ENCODE peak calls at places on chromosomes 2 and 18, in six cellular contexts. F, S, G, C, X and Y are unnamed samples.

GRCh38 chr2:119142822-119143221 is 15.7 kb downstream of the C1QL2 start:
- DNase-seq in S (no peak), G (no peak), C (no peak), F (no peak), X (no peak), Y (no peak)

GRCh38 chr2:195533771-195534642 is 123.0 kb upstream of the SLC39A10 start:
- DNase-seq in C (no peak), S (peak; percentile 79), G (no peak), X (no peak), F (peak; percentile 94), Y (no peak)

GRCh38 chr2:17429130-17429529 is 89.1 kb downstream of the RAD51AP2 start:
- DNase-seq in C (peak; percentile 27), X (no peak), F (peak; percentile 3), G (no peak), S (no peak), Y (no peak)

GRCh38 chr2:152369176-152369860 is 34.3 kb downstream of the FMNL2 start:
- DNase-seq in X (no peak), G (no peak), C (peak; percentile 92), F (peak; percentile 91), S (peak; percentile 96), Y (no peak)

GRCh38 chr2:224196789-224197188 is 157.7 kb upstream of the SERPINE2 start:
- DNase-seq in S (peak; percentile 29), F (no peak), G (no peak), X (no peak), C (no peak), Y (no peak)

GRCh38 chr2:172259835-172260234 is 157.1 kb upstream of the DLX2 start:
- DNase-seq in F (no peak), X (no peak), S (no peak), C (no peak), G (no peak), Y (no peak)

GRCh38 chr2:43001787-43002468 is 209.5 kb upstream of the HAAO start:
- DNase-seq in G (no peak), S (no peak), C (no peak), F (no peak), X (no peak), Y (no peak)

GRCh38 chr2:107025869-107026380 is 140.0 kb upstream of the ST6GAL2 start:
- DNase-seq in F (peak; percentile 23), S (peak; percentile 83), C (no peak), G (no peak), X (no peak), Y (no peak)

GRCh38 chr2:168758970-168759820 is 43.2 kb upstream of the NOSTRIN start:
- DNase-seq in C (peak; percentile 76), F (peak; percentile 59), G (peak; percentile 9), X (no peak), S (peak; percentile 65), Y (no peak)

GRCh38 chr2:209525834-209526281 is 102.0 kb downstream of the MAP2 start:
- DNase-seq in C (no peak), X (no peak), S (peak; percentile 73), F (peak; percentile 94), G (no peak), Y (no peak)

GRCh38 chr2:132550285-132550684 is 119.7 kb downstream of the LYPD1 start:
- DNase-seq in G (no peak), C (no peak), F (no peak), X (peak; percentile 35), S (peak; percentile 29), Y (no peak)

GRCh38 chr2:45177870-45178269 is 168.6 kb upstream of the SIX2 start:
- DNase-seq in C (no peak), G (no peak), X (no peak), S (no peak), F (peak; percentile 95), Y (no peak)

GRCh38 chr2:237603718-237604362 is 13.3 kb upstream of the RAB17 start:
- DNase-seq in F (peak; percentile 80), C (no peak), G (no peak), S (peak; percentile 75), X (no peak), Y (no peak)
- H2BK5ac ChIP-seq in F (peak overlapping the region; percentile 51), C (no peak overlapping the region), G (no peak overlapping the region), S (no peak overlapping the region), X (peak overlapping the region; percentile 3), Y (no peak overlapping the region)

DNA sequence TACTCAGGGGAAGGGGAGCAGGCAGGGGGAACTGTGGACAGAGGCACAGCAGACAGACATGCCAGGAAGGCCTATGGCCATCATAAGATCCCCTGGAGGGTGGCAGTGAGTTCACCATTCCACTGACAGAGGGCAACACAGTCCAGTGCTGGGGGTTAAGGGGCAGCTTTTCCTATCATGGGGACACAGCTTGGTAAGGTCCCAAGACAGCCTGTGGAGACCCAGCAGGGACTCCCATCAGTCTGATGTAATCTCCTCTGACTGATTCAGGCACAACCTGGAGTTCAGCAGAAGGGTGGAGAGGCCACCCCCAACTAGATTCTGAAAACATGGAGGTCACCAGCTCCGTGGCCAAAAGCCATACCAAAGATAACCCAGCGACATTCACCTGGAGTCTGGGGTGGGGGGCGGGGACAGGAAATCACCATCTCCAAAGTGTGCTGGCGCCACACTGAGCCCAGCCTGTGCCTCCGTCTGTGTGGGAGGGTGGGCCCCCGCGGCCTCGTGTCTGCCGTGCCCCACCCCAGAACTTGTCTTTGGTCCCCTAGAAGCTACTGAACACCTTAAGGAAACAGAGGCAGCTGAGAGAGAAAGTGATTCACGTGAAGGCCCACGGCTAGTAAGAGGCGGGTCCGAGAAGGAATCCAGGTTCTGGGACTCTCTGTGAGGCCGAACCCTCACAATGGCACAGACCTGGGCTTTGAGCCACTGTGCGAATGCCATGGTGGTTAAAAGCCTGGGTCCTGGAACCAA is 28.6 kb downstream of the DNMT3A start:
- DNase-seq in F (no peak), G (no peak), X (no peak), C (no peak), S (no peak), Y (no peak)
- H3K14ac ChIP-seq in F (no peak overlapping the region), G (no peak overlapping the region), X (no peak overlapping the region), C (no peak overlapping the region), S (no peak overlapping the region), Y (no peak overlapping the region)

DNA sequence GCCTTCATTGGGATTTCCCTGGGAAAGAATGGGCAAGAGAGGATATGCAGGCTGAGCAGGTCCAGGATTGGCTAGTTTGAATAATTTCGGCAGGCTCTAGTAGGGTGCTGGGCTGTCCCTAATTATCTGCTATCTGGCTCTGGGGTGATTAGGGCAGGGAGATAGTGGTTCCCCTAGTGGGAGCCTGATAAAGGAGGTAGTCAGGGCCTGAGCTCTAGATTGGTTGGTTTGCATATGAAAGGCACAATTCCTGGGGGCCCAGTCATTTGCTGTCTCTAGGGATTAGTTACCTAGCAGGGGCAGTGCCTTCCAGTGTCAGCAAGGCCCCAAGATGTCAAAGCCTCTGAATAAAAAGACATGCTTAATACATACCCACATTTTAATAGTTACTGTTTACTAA is 690.1 kb upstream of the KLHL29 start:
- DNase-seq in C (no peak), X (peak; percentile 53), F (no peak), S (no peak), G (peak; percentile 71), Y (peak; percentile 75)
- H2BK5ac ChIP-seq in C (no peak overlapping the region), X (no peak overlapping the region), F (no peak overlapping the region), S (no peak overlapping the region), G (no peak overlapping the region), Y (no peak overlapping the region)

GRCh38 chr18:46297124-46297523 is 192.9 kb downstream of the HAUS1 start:
- DNase-seq in X (no peak), C (no peak), F (no peak), S (no peak), G (no peak), Y (no peak)
- H3K14ac ChIP-seq in X (no peak overlapping the region), C (no peak overlapping the region), F (no peak overlapping the region), S (no peak overlapping the region), G (no peak overlapping the region), Y (no peak overlapping the region)

GRCh38 chr2:85537600-85538506 is 1.1 kb upstream of the MAT2A start:
- DNase-seq in S (peak; percentile 68), F (no peak), G (peak; percentile 51), X (peak; percentile 69), C (peak; percentile 21), Y (peak; percentile 65)
- H2BK5ac ChIP-seq in S (peak overlapping the region; percentile 57), F (peak overlapping the region; percentile 94), G (peak overlapping the region; percentile 99), X (peak overlapping the region; percentile 100), C (peak overlapping the region; percentile 95), Y (peak overlapping the region; percentile 46)

GRCh38 chr2:86015699-86016098 is 90.0 kb downstream of the POLR1A start:
- DNase-seq in F (no peak), S (no peak), C (no peak), X (no peak), G (no peak), Y (no peak)

GRCh38 chr2:86019121-86019520 is 86.6 kb downstream of the POLR1A start:
- DNase-seq in C (no peak), S (no peak), G (no peak), X (no peak), F (no peak), Y (no peak)

GRCh38 chr2:86020984-86021383 is 84.7 kb downstream of the POLR1A start:
- DNase-seq in G (no peak), F (peak; percentile 70), C (no peak), S (no peak), X (no peak), Y (no peak)

GRCh38 chr2:86016581-86016980 is 89.1 kb downstream of the POLR1A start:
- DNase-seq in S (no peak), F (no peak), G (no peak), X (no peak), C (no peak), Y (no peak)

DNA sequence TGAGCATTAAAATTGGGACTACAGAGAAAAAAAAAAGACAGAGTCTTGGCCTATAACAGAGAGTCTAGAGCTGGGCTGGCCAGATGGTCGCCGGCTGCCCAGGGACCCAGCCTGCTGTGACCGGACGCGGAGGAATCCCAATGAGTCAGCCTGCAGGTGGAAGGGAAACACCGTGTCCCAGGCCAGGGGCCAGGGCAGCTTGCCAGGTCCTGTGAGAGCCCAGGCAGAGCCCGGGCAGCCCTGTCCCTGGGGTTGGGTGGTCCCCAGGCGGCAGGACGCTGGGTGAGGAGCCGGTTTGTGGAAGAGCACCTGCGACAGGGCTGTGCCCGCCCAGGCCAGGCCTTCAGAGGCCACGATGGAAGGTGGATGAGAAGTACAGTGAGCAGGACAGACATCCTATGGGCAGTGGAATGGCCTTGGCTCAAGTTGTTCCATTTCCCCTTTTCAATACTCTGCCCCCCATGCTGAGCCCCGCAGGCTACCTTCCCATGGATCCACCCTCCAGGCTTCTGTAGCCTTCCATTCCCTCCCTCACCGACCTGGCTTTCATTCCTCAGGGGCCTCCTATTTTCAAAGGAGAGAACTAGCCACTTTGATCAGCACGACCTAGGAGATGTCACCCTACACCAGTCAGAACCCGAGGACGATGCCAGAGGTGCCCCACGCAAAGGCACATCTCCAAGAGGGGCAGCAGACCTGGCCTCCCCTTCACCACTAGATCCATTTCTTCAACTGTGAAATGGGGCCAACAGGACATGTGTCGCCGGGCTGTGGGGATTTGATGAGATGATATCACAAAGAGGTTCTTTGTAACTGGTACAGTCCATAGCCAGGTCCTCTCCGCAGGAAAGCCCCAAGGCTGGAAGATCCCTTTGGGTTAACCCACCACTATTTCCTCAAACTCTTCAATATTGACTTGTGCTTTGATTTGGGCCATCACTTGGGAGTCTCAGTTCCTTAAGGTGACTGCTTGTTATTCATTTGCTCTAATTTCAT is 87.5 kb downstream of the POLR1A start:
- DNase-seq in C (peak; percentile 62), S (no peak), F (peak; percentile 47), X (no peak), G (no peak), Y (no peak)
- H3K14ac ChIP-seq in C (no peak overlapping the region), S (no peak overlapping the region), F (no peak overlapping the region), X (no peak overlapping the region), G (no peak overlapping the region), Y (no peak overlapping the region)

GRCh38 chr18:79611040-79611681 is 68.4 kb upstream of the CTDP1 start:
- DNase-seq in F (peak; percentile 92), G (no peak), X (peak; percentile 42), C (peak; percentile 69), S (peak; percentile 75), Y (no peak)
- H2BK5ac ChIP-seq in F (peak overlapping the region; percentile 38), G (no peak overlapping the region), X (no peak overlapping the region), C (no peak overlapping the region), S (no peak overlapping the region), Y (no peak overlapping the region)